ENCODE peak calls at places on chromosome 5, in nine cellular contexts. S, A, Q, F, L, T, J, R and P are unnamed samples.
A peak's percentile ranks its signal among the peaks of the same experiment; 100 is the strongest.

GRCh38 chr5:150227606-150228273 is 37.9 kb downstream of the SLC6A7 start:
- DNase-seq in S (no peak), A (no peak), Q (no peak), F (no peak), L (peak; percentile 64), T (peak; percentile 87), J (no peak), R (no peak), P (no peak)

GRCh38 chr5:131264453-131265200 is 774 bp downstream of the CDC42SE2 start:
- DNase-seq in S (peak; percentile 32), A (peak; percentile 46), Q (peak; percentile 70), F (peak; percentile 57), L (peak; percentile 66), T (peak; percentile 47), J (peak; percentile 71), R (peak; percentile 39), P (no peak)

GRCh38 chr5:90410178-90410762 is 714 bp upstream of the CETN3 start:
- DNase-seq in S (no peak), A (peak; percentile 47), Q (no peak), F (peak; percentile 65), L (peak; percentile 35), T (peak; percentile 10), J (no peak), R (no peak), P (no peak)

GRCh38 chr5:154076240-154076922 is 37.6 kb downstream of the MFAP3 start:
- DNase-seq in S (no peak), A (peak; percentile 73), Q (no peak), F (peak; percentile 58), L (no peak), T (no peak), J (no peak), R (no peak), P (no peak)

GRCh38 chr5:124839371-124839998 is 93.0 kb upstream of the ZNF608 start:
- DNase-seq in S (no peak), A (no peak), Q (no peak), F (no peak), L (no peak), T (peak; percentile 35), J (no peak), R (no peak), P (no peak)

GRCh38 chr5:125584119-125584518 is 837.7 kb upstream of the ZNF608 start:
- DNase-seq in S (no peak), A (no peak), Q (no peak), F (no peak), L (no peak), T (no peak), J (no peak), R (no peak), P (no peak)

GRCh38 chr5:53360811-53361210 is 119.6 kb upstream of the FST start:
- DNase-seq in S (no peak), A (no peak), Q (no peak), F (no peak), L (no peak), T (peak; percentile 97), J (no peak), R (no peak), P (peak; percentile 88)

GRCh38 chr5:20536813-20537212 is 548.8 kb upstream of the CDH18 start:
- DNase-seq in S (no peak), A (no peak), Q (no peak), F (no peak), L (no peak), T (no peak), J (no peak), R (no peak), P (no peak)